ENCODE peak calls at places on chromosomes 2 and 18, in five cellular contexts. I is posterior vena cava; X is tibial nerve; M is effector memory CD8-positive, alpha-beta T cell; E is WERI-Rb-1. Z is an unnamed sample.

GRCh38 chr2:128424406-128424805 is 105.7 kb upstream of the HS6ST1 start:
- DNase-seq in E (peak; percentile 32), M (no peak), X (no peak), I (no peak), Z (peak; percentile 41)

GRCh38 chr2:38620282-38620977 is 17.7 kb upstream of the HNRNPLL start:
- DNase-seq in E (no peak), M (no peak), I (no peak), X (no peak), Z (no peak)

GRCh38 chr18:5152335-5153020 is 44.6 kb downstream of the AKAIN1 start:
- DNase-seq in M (no peak), I (no peak), X (no peak), E (no peak), Z (no peak)

GRCh38 chr2:82803307-82803706 is 1655.8 kb downstream of the SUCLG1 start:
- DNase-seq in I (peak; percentile 51), M (no peak), E (no peak), X (no peak), Z (no peak)

GRCh38 chr2:233234996-233235395 is 16.5 kb upstream of the ATG16L1 start:
- DNase-seq in E (no peak), M (no peak), X (no peak), I (no peak), Z (no peak)

GRCh38 chr18:45837283-45838070 is 12.0 kb downstream of the SIGLEC15 start:
- DNase-seq in M (peak; percentile 37), X (no peak), E (peak; percentile 79), I (no peak), Z (peak; percentile 91)

GRCh38 chr2:109638807-109639206 is 24.6 kb downstream of the SOWAHC start:
- DNase-seq in X (no peak), I (no peak), E (no peak), M (no peak), Z (no peak)

GRCh38 chr2:63218800-63219511 is 168.3 kb downstream of the OTX1 start:
- DNase-seq in M (no peak), E (no peak), I (no peak), X (no peak), Z (no peak)

GRCh38 chr2:17538844-17539554 is 1.5 kb upstream of the VSNL1 start:
- DNase-seq in X (no peak), I (peak; percentile 76), E (peak; percentile 77), M (no peak), Z (no peak)

GRCh38 chr2:62822549-62822948 is 117.0 kb downstream of the EHBP1 start:
- DNase-seq in E (no peak), I (no peak), M (no peak), X (no peak), Z (no peak)